ENCODE peak calls at places on chromosomes 1 and 21, in seven cellular contexts. E is HTR-8/SVneo; H is A549; I is RPMI7951; M is GM13977; G is pons; Q is stimulated activated CD4-positive, alpha-beta T cell treated with anti-CD3 and anti-CD28 coated beads, Interleukin-4, amount 100 ng/mL, for 48 hours. J is an unnamed sample.

GRCh38 chr1:116763787-116764465 is 9.7 kb downstream of the CD2 start:
- DNase-seq in Q (peak), G (no peak), M (no peak), E (no peak), H (peak), I (peak), J (no peak)

GRCh38 chr1:203597386-203598040 is 29.1 kb upstream of the ATP2B4 start:
- DNase-seq in H (no peak), G (no peak), M (no peak), E (no peak), I (no peak), Q (no peak), J (no peak)

GRCh38 chr1:240487493-240487892 is 124.5 kb downstream of the GREM2 start:
- DNase-seq in H (no peak), Q (no peak), I (no peak), G (no peak), M (no peak), E (no peak), J (no peak)

GRCh38 chr1:119531606-119532323 is 24.8 kb downstream of the HSD3B1 start:
- DNase-seq in G (no peak), E (no peak), H (no peak), I (no peak), Q (no peak), M (no peak), J (no peak)

GRCh38 chr1:85607126-85607912 is 26.8 kb downstream of the CCN1 start:
- DNase-seq in Q (no peak), I (peak), G (no peak), H (peak), E (peak), M (no peak), J (peak)

GRCh38 chr1:221829327-221830011 is 87.6 kb upstream of the DUSP10 start:
- DNase-seq in Q (peak), E (peak), I (peak), G (no peak), H (peak), M (no peak), J (peak)

GRCh38 chr1:24205701-24206464 is 18.8 kb upstream of the IFNLR1 start:
- DNase-seq in M (no peak), I (no peak), H (no peak), E (no peak), G (no peak), Q (no peak), J (no peak)

GRCh38 chr1:113917400-113918082 is 11.6 kb upstream of the HIPK1 start:
- DNase-seq in G (no peak), I (peak), H (no peak), Q (no peak), M (no peak), E (no peak), J (no peak)

GRCh38 chr1:24351247-24351646 is 32.1 kb downstream of the GRHL3 start:
- DNase-seq in G (peak), Q (no peak), E (no peak), H (no peak), I (no peak), M (peak), J (no peak)

GRCh38 chr1:114397601-114398000 is 113.4 kb downstream of the TRIM33 start:
- DNase-seq in I (no peak), Q (no peak), E (no peak), H (no peak), G (no peak), M (no peak), J (no peak)

GRCh38 chr1:218779341-218779831 is 394.3 kb upstream of the LYPLAL1 start:
- DNase-seq in M (no peak), I (peak), Q (no peak), G (no peak), E (no peak), H (no peak), J (peak)

GRCh38 chr1:203306089-203306969 is 1.0 kb downstream of the BTG2 start:
- DNase-seq in M (peak), H (peak), E (peak), G (peak), I (peak), Q (no peak), J (peak)

GRCh38 chr1:211667065-211667617 is 8.3 kb downstream of the NEK2 start:
- DNase-seq in G (no peak), H (no peak), E (no peak), M (no peak), I (no peak), Q (no peak), J (no peak)

GRCh38 chr21:42056468-42056867 is 14.6 kb upstream of the UMODL1 start:
- DNase-seq in I (peak), G (no peak), H (no peak), E (no peak), Q (no peak), M (no peak), J (no peak)

GRCh38 chr1:21639594-21640041 is 29.5 kb downstream of the RAP1GAP start:
- DNase-seq in E (no peak), M (no peak), H (no peak), I (no peak), G (no peak), Q (no peak), J (no peak)

GRCh38 chr1:29548091-29548490 is 311.8 kb downstream of the PTPRU start:
- DNase-seq in Q (no peak), M (no peak), G (no peak), H (no peak), E (no peak), I (no peak), J (no peak)